ENCODE peak calls at places on chromosomes 11 and 22, in ten cellular contexts. U, D, J, O, K, R, A, S, C and Q are unnamed samples.

GRCh38 chr22:33785283-33785991 is 134.8 kb downstream of the LARGE1 start:
- DNase-seq in S (no peak), K (no peak), O (no peak), D (peak), A (no peak), R (no peak), C (no peak), J (no peak), U (no peak), Q (no peak)

GRCh38 chr11:93579187-93579773 is 36.1 kb upstream of the SMCO4 start:
- DNase-seq in J (no peak), C (no peak), K (no peak), O (no peak), S (no peak), R (no peak), U (no peak), A (no peak), D (no peak), Q (no peak)

GRCh38 chr22:43007519-43008102 is 7.3 kb downstream of the PACSIN2 start:
- DNase-seq in A (no peak), S (no peak), C (no peak), R (no peak), U (no peak), K (peak), D (no peak), J (no peak), O (no peak), Q (no peak)

GRCh38 chr11:72316984-72317383 is 73.0 kb upstream of the PHOX2A start:
- DNase-seq in K (peak), C (no peak), J (no peak), S (no peak), D (no peak), O (no peak), A (no peak), R (no peak), U (no peak), Q (no peak)

GRCh38 chr11:75849917-75850316 is 34.9 kb downstream of the UVRAG start:
- DNase-seq in O (no peak), D (no peak), K (no peak), R (no peak), S (no peak), C (no peak), J (peak), U (no peak), A (no peak), Q (no peak)

GRCh38 chr11:66637557-66638176 is 836 bp upstream of the RBM4 start:
- DNase-seq in J (no peak), K (no peak), C (no peak), S (no peak), O (no peak), U (no peak), D (no peak), A (no peak), R (no peak), Q (no peak)

GRCh38 chr11:45414082-45414481 is 127.9 kb upstream of the SYT13 start:
- DNase-seq in C (no peak), R (no peak), A (no peak), D (no peak), S (no peak), J (no peak), O (no peak), K (no peak), U (no peak), Q (no peak)

GRCh38 chr11:72224587-72225410 is at the start of gene INPPL1:
- DNase-seq in A (peak), S (no peak), J (no peak), K (no peak), C (peak), D (peak), R (peak), U (peak), O (no peak), Q (no peak)

GRCh38 chr11:67484847-67485311 is 2.1 kb downstream of the AIP start:
- DNase-seq in S (no peak), D (no peak), O (no peak), A (peak), R (peak), K (no peak), C (no peak), J (no peak), U (peak), Q (no peak)

GRCh38 chr11:107705027-107705426 is 6.8 kb downstream of the SLN start:
- DNase-seq in S (no peak), O (no peak), C (no peak), J (peak), U (no peak), D (peak), A (no peak), R (no peak), K (no peak), Q (no peak)

GRCh38 chr22:35766654-35767580 is 49.2 kb downstream of the APOL5 start:
- DNase-seq in A (no peak), S (no peak), J (no peak), C (no peak), D (peak), K (no peak), U (no peak), O (no peak), R (no peak), Q (no peak)

GRCh38 chr11:124799384-124800225 is 601 bp downstream of the MSANTD2 start:
- DNase-seq in J (peak), K (peak), O (peak), U (peak), D (peak), S (no peak), A (peak), C (peak), R (peak), Q (peak)

GRCh38 chr22:23484651-23485050 is 95.4 kb downstream of the IGLL1 start:
- DNase-seq in O (no peak), C (no peak), J (no peak), A (no peak), R (no peak), K (no peak), D (no peak), S (no peak), U (no peak), Q (no peak)

GRCh38 chr11:76629133-76629852 is 41.3 kb downstream of the LRRC32 start:
- DNase-seq in D (peak), U (no peak), S (no peak), C (no peak), J (no peak), K (peak), O (no peak), R (peak), A (peak), Q (no peak)

GRCh38 chr22:23270212-23270733 is 90.0 kb downstream of the BCR start:
- DNase-seq in D (peak), U (no peak), S (no peak), R (no peak), J (no peak), O (no peak), A (no peak), K (no peak), C (no peak), Q (peak)

GRCh38 chr11:88535916-88536547 is 198.5 kb upstream of the CTSC start:
- DNase-seq in J (peak), O (no peak), S (no peak), D (peak), A (no peak), K (no peak), U (no peak), R (no peak), C (no peak), Q (no peak)

GRCh38 chr22:50474711-50475651 is at the start of gene SBF1:
- DNase-seq in J (peak), S (peak), A (peak), D (peak), K (peak), U (peak), O (peak), R (peak), C (peak), Q (peak)

GRCh38 chr11:33692013-33692504 is 8.6 kb downstream of the C11orf91 start:
- DNase-seq in U (no peak), R (no peak), C (peak), K (peak), O (no peak), J (peak), S (no peak), D (peak), A (no peak), Q (peak)

GRCh38 chr22:32862083-32862482 is 60.6 kb downstream of the TIMP3 start:
- DNase-seq in J (no peak), S (no peak), A (no peak), C (no peak), D (no peak), O (no peak), K (no peak), U (no peak), R (no peak), Q (no peak)

GRCh38 chr22:39336411-39336810 is 13.4 kb upstream of the SYNGR1 start:
- DNase-seq in J (no peak), K (no peak), C (no peak), S (no peak), O (no peak), R (no peak), U (no peak), A (no peak), D (no peak), Q (no peak)

GRCh38 chr22:39526736-39527171 is 5.8 kb downstream of the RPS19BP1 start:
- DNase-seq in S (no peak), O (no peak), J (no peak), A (peak), U (no peak), D (no peak), C (no peak), K (peak), R (peak), Q (no peak)

GRCh38 chr11:31784645-31785044 is 26.5 kb downstream of the PAX6 start:
- DNase-seq in K (no peak), D (no peak), C (no peak), J (no peak), S (no peak), R (no peak), A (no peak), O (no peak), U (no peak), Q (no peak)

GRCh38 chr11:16280256-16280682 is 76.1 kb downstream of the SOX6 start:
- DNase-seq in S (no peak), A (no peak), C (peak), J (peak), U (no peak), R (no peak), K (peak), D (peak), O (no peak), Q (no peak)

GRCh38 chr11:11252403-11252802 is 100.6 kb downstream of the CSNK2A3 start:
- DNase-seq in S (no peak), R (no peak), C (peak), O (no peak), D (no peak), U (no peak), J (no peak), A (no peak), K (no peak), Q (no peak)

GRCh38 chr11:74950374-74950969 is 1.4 kb downstream of the SPCS2 start:
- DNase-seq in U (no peak), J (no peak), R (no peak), D (no peak), C (no peak), A (no peak), S (no peak), O (no peak), K (no peak), Q (no peak)

GRCh38 chr22:46007003-46007847 is 30.3 kb upstream of the WNT7B start:
- DNase-seq in D (peak), A (no peak), U (no peak), J (peak), K (peak), R (peak), S (no peak), O (no peak), C (no peak), Q (no peak)

GRCh38 chr22:50696799-50697561 is 24.4 kb downstream of the SHANK3 start:
- DNase-seq in U (no peak), S (no peak), C (no peak), K (peak), A (no peak), O (no peak), D (peak), J (no peak), R (no peak), Q (no peak)

GRCh38 chr11:11450744-11451362 is 97.8 kb upstream of the CSNK2A3 start:
- DNase-seq in D (no peak), A (no peak), J (peak), C (no peak), U (no peak), O (no peak), K (no peak), S (no peak), R (no peak), Q (no peak)